ENCODE peak calls at places on chromosomes 3 and 15, in five cellular contexts. O, C, L, X and S are unnamed samples.

GRCh38 chr3:173753593-173753992 is 356.0 kb downstream of the NLGN1 start:
- DNase-seq in O (no peak), C (no peak), L (no peak), X (no peak), S (no peak)

GRCh38 chr3:79085166-79085565 is 682.6 kb downstream of the ROBO1 start:
- DNase-seq in O (no peak), C (no peak), L (no peak), X (no peak), S (no peak)

GRCh38 chr3:66693461-66693912 is 192.7 kb upstream of the LRIG1 start:
- DNase-seq in O (no peak), C (no peak), L (no peak), X (peak; percentile 54), S (no peak)

GRCh38 chr3:194028434-194029004 is 107.4 kb upstream of the HES1 start:
- DNase-seq in O (no peak), C (no peak), L (no peak), X (no peak), S (no peak)

GRCh38 chr3:47022540-47023161 is 43.2 kb downstream of the NBEAL2 start:
- DNase-seq in O (no peak), C (no peak), L (no peak), X (no peak), S (no peak)

GRCh38 chr3:197482001-197482400 is 73.8 kb downstream of the BDH1 start:
- DNase-seq in O (no peak), C (no peak), L (no peak), X (no peak), S (no peak)

GRCh38 chr3:96106701-96107100 is 707.7 kb upstream of the EPHA6 start:
- DNase-seq in O (no peak), C (no peak), L (no peak), X (no peak), S (no peak)

GRCh38 chr15:69253156-69253555 is 45.6 kb upstream of the PAQR5 start:
- DNase-seq in O (no peak), C (no peak), L (no peak), X (peak; percentile 36), S (no peak)

GRCh38 chr15:75195122-75195765 is 6.4 kb upstream of the C15orf39 start:
- DNase-seq in O (no peak), C (no peak), L (no peak), X (peak; percentile 79), S (no peak)

GRCh38 chr15:48354694-48355303 is 23.6 kb downstream of the DUT start:
- DNase-seq in O (no peak), C (no peak), L (no peak), X (no peak), S (peak; percentile 12)

GRCh38 chr15:57298204-57298603 is 78.1 kb upstream of the CGNL1 start:
- DNase-seq in O (no peak), C (no peak), L (no peak), X (no peak), S (no peak)

GRCh38 chr3:6921041-6921440 is 60.1 kb downstream of the GRM7 start:
- DNase-seq in O (no peak), C (no peak), L (no peak), X (peak; percentile 66), S (no peak)

GRCh38 chr3:40780341-40780800 is 255.6 kb downstream of the ZNF621 start:
- DNase-seq in O (peak; percentile 90), C (no peak), L (no peak), X (peak; percentile 94), S (peak; percentile 46)

GRCh38 chr3:77795013-77795412 is 755.1 kb downstream of the ROBO2 start:
- DNase-seq in O (no peak), C (no peak), L (no peak), X (no peak), S (no peak)

GRCh38 chr3:72395654-72396415 is 452.4 kb downstream of the SHQ1 start:
- DNase-seq in O (no peak), C (no peak), L (no peak), X (no peak), S (no peak)

GRCh38 chr3:65177879-65178484 is 490.2 kb upstream of the ADAMTS9 start:
- DNase-seq in O (no peak), C (no peak), L (no peak), X (no peak), S (no peak)